ENCODE peak calls at places on chromosomes 11 and 22, in nine cellular contexts. G is neuronal stem cell, F is PC-9, C is GM23248, B is endothelial cell of umbilical vein, O is HCT116, J is HepG2, Y is psoas muscle, H is AG10803. I is an unnamed sample.

GRCh38 chr22:35637943-35638342 is 10.3 kb upstream of the APOL6 start:
- DNase-seq in F (no peak), B (no peak), Y (no peak), J (no peak), H (peak; percentile 50), C (peak; percentile 66), O (no peak), G (no peak), I (peak; percentile 9)

GRCh38 chr11:91303754-91304153 is 920.9 kb upstream of the FAT3 start:
- DNase-seq in B (no peak), C (no peak), G (no peak), J (no peak), H (no peak), Y (no peak), F (no peak), O (no peak), I (no peak)

GRCh38 chr11:46183819-46184218 is 62.6 kb upstream of the PHF21A start:
- DNase-seq in G (no peak), J (no peak), B (no peak), C (peak; percentile 54), Y (no peak), F (peak; percentile 23), H (no peak), O (no peak), I (no peak)

GRCh38 chr11:100640646-100641045 is 46.4 kb upstream of the ARHGAP42 start:
- DNase-seq in F (no peak), J (no peak), B (no peak), G (no peak), H (no peak), C (no peak), Y (no peak), O (no peak), I (no peak)

GRCh38 chr11:104772806-104773241 is 125.4 kb downstream of the CASP12 start:
- DNase-seq in F (no peak), Y (no peak), C (peak; percentile 94), J (no peak), H (peak; percentile 94), B (peak; percentile 88), G (no peak), O (peak; percentile 6), I (no peak)

GRCh38 chr11:73240190-73240781 is 22.2 kb downstream of the P2RY2 start:
- DNase-seq in F (peak; percentile 66), C (peak; percentile 87), B (no peak), J (no peak), G (no peak), O (no peak), Y (peak; percentile 91), H (peak; percentile 89), I (no peak)

GRCh38 chr11:13009921-13010736 is 1.0 kb downstream of the RASSF10 start:
- DNase-seq in B (peak; percentile 18), Y (peak; percentile 56), O (no peak), C (peak; percentile 51), H (no peak), J (no peak), F (peak; percentile 28), G (peak; percentile 56), I (peak; percentile 78)

GRCh38 chr22:24532075-24532474 is 22.9 kb downstream of the GUCD1 start:
- DNase-seq in J (no peak), G (no peak), C (no peak), Y (peak; percentile 3), O (no peak), F (no peak), H (no peak), B (no peak), I (no peak)

GRCh38 chr11:112728716-112729115 is 232.5 kb upstream of the NCAM1 start:
- DNase-seq in O (no peak), C (no peak), F (no peak), G (no peak), B (no peak), Y (no peak), J (no peak), H (no peak), I (no peak)

GRCh38 chr11:73233704-73234402 is 15.8 kb downstream of the P2RY2 start:
- DNase-seq in Y (no peak), F (no peak), G (no peak), B (no peak), C (no peak), J (no peak), H (no peak), O (no peak), I (no peak)

GRCh38 chr11:11265994-11266606 is 87.0 kb downstream of the CSNK2A3 start:
- DNase-seq in H (no peak), B (no peak), C (peak; percentile 50), F (peak; percentile 30), Y (peak; percentile 76), O (peak; percentile 16), G (peak; percentile 42), J (no peak), I (peak; percentile 94)

GRCh38 chr11:1235615-1236315 is 12.9 kb downstream of the MUC5B start:
- DNase-seq in H (no peak), O (no peak), B (no peak), C (no peak), J (no peak), Y (peak; percentile 42), F (no peak), G (no peak), I (no peak)

DNA sequence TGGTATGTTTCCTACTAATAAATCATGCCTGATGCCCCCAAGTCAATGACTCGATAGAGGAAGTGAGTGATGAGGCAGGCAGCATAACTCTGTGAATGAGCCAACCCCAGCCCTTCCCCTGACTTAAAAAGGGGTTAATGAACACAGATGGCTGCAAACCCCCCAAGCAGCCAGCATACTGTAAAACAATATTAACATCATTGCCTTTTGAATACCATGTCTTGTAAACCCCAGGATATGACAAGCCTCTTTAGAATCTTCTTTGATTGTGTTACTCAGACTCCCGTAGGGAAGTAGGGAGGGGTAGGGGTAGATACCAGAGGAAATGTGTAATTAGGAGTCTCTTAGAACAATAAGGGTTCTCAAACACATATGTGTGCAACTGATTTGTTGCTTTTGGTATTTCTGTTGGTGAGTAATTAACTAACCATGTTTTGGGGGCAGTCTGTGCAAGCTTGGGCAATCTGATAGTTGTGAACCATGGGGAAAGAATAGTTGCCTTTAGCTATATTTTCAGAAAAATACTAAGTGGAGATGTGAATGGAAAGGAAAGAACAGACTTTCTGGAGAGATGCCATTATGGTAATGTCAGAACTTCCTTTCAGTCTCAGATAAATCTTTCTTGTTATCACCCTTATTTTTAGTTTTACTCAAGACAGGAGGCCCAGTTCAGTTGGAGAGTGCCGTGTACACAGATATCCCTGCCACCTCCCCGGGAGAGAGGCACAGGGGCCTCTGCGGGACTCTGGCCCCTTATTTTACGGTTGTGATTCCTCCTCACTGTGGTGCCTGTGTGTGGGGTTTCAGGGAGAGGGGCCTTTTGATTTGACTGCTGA is 701.8 kb downstream of the NTM start:
- DNase-seq in C (peak; percentile 96), O (no peak), F (no peak), B (peak; percentile 96), Y (no peak), G (no peak), H (peak; percentile 99), J (no peak), I (no peak)
- H3K4me3 ChIP-seq in C (peak overlapping the region; percentile 45), O (no peak overlapping the region), F (no peak overlapping the region), B (no peak overlapping the region), Y (no peak overlapping the region), G (no peak overlapping the region), H (no peak overlapping the region), J (no peak overlapping the region), I (no peak overlapping the region)

GRCh38 chr22:49948573-49948957 is 12.0 kb upstream of the PIM3 start:
- DNase-seq in B (no peak), J (no peak), H (no peak), O (no peak), F (no peak), Y (no peak), G (no peak), C (no peak), I (no peak)
- H3K4me3 ChIP-seq in B (no peak overlapping the region), J (peak overlapping the region; percentile 60), H (no peak overlapping the region), O (no peak overlapping the region), F (no peak overlapping the region), Y (no peak overlapping the region), G (no peak overlapping the region), C (no peak overlapping the region), I (no peak overlapping the region)

GRCh38 chr11:27627979-27628378 is 72.3 kb downstream of the BDNF start:
- DNase-seq in B (no peak), H (no peak), F (no peak), C (no peak), O (no peak), Y (no peak), J (no peak), G (no peak), I (no peak)
- H3K4me3 ChIP-seq in B (no peak overlapping the region), H (no peak overlapping the region), F (no peak overlapping the region), C (no peak overlapping the region), O (no peak overlapping the region), Y (no peak overlapping the region), J (no peak overlapping the region), G (no peak overlapping the region), I (no peak overlapping the region)

GRCh38 chr11:102494216-102494615 is 36.3 kb downstream of the MMP7 start:
- DNase-seq in O (peak; percentile 59), F (peak; percentile 37), G (no peak), H (peak; percentile 59), C (peak; percentile 89), J (peak; percentile 94), Y (no peak), B (peak; percentile 85), I (no peak)
- H3K4me3 ChIP-seq in O (no peak overlapping the region), F (no peak overlapping the region), G (no peak overlapping the region), H (no peak overlapping the region), C (no peak overlapping the region), J (no peak overlapping the region), Y (no peak overlapping the region), B (no peak overlapping the region), I (no peak overlapping the region)

DNA sequence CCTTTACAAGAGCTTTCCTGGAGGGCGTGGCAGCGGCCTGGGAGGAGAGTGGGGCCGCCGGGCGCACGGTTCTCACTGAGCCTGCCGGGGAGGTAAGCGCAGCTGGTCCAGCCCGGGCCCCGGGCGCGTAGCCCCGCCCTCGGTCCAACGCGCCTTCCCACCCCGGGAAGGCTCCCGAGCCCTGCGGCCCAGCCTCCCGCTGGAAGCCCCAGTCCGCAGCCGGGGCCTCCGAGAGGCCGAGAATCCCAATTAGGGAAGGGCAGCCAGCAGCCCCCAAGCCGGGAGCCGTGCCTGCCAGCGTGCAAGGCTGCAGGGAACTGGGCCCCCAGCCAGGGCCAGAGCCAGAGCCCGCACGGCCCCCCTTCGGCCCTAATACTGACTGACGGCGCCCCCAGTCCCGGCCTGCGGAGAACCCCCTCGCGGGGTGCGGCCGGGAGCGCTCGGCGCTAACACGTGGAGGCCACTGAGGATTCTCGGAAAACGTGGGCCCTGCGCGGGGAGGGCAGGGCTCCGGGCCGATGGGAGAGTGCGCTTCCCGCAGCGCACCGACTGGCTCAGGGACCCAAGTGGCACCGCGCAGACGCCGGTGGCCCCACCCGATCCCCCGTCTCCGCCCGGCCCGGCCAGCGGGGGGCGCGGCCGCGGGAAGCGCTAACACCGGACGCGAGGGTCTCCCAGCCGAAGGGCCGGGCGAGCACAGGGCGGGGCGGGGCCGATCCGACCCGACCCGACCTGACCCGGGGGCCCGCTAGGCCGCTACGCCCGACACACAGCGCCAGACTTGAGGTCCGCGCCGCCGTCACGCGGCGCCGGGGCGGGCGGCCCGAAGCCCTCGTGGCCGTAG is 5.7 kb downstream of the ZFTA start:
- DNase-seq in F (no peak), G (peak; percentile 71), C (no peak), H (no peak), B (peak; percentile 20), O (no peak), J (no peak), Y (peak; percentile 72), I (peak; percentile 91)
- H3K4me3 ChIP-seq in F (no peak overlapping the region), G (no peak overlapping the region), C (no peak overlapping the region), H (no peak overlapping the region), B (no peak overlapping the region), O (no peak overlapping the region), J (no peak overlapping the region), Y (peak overlapping the region; percentile 64), I (peak overlapping the region; percentile 97)